ENCODE peak calls at places on chromosomes 4 and X, in six cellular contexts. O is lower lobe of right lung; Q is spleen; Y is cardiac muscle cell; N is right cardiac atrium; T is CD8-positive, alpha-beta memory T cell. K is an unnamed sample.

GRCh38 chrX:154123241-154124219 is 20.5 kb upstream of the OPN1LW start:
- DNase-seq in O (peak; percentile 76), Q (peak; percentile 88), Y (peak; percentile 21), N (peak; percentile 44), T (peak; percentile 44), K (no peak)

GRCh38 chr4:104868942-104869341 is 277.7 kb upstream of the TET2 start:
- DNase-seq in O (no peak), Q (no peak), Y (no peak), N (no peak), T (no peak), K (no peak)

GRCh38 chr4:80305466-80305865 is 30.1 kb upstream of the CFAP299 start:
- DNase-seq in O (no peak), Q (no peak), Y (no peak), N (no peak), T (no peak), K (no peak)

GRCh38 chrX:36867143-36867542 is 141.0 kb upstream of the FAM47C start:
- DNase-seq in O (no peak), Q (no peak), Y (peak; percentile 27), N (no peak), T (no peak), K (no peak)

GRCh38 chrX:13077168-13077567 is 32.7 kb upstream of the FAM9C start:
- DNase-seq in O (no peak), Q (no peak), Y (no peak), N (no peak), T (no peak), K (no peak)

GRCh38 chr4:116323606-116324005 is 761.8 kb downstream of the TRAM1L1 start:
- DNase-seq in O (no peak), Q (peak; percentile 25), Y (no peak), N (no peak), T (no peak), K (no peak)

GRCh38 chrX:119826399-119826959 is 26.3 kb downstream of the UPF3B start:
- DNase-seq in O (no peak), Q (no peak), Y (peak; percentile 28), N (no peak), T (no peak), K (no peak)

GRCh38 chrX:101564651-101565050 is 14.3 kb downstream of the ARMCX1 start:
- DNase-seq in O (no peak), Q (no peak), Y (no peak), N (no peak), T (no peak), K (no peak)

GRCh38 chr4:185470503-185471195 is 884 bp downstream of the CCDC110 start:
- DNase-seq in O (peak; percentile 79), Q (peak; percentile 90), Y (peak; percentile 40), N (peak; percentile 62), T (peak; percentile 57), K (no peak)

GRCh38 chr4:125187221-125187620 is 127.5 kb upstream of the FAT4 start:
- DNase-seq in O (no peak), Q (no peak), Y (peak; percentile 42), N (no peak), T (no peak), K (no peak)

GRCh38 chr4:146398896-146399443 is 122.8 kb downstream of the SLC10A7 start:
- DNase-seq in O (no peak), Q (no peak), Y (no peak), N (no peak), T (no peak), K (no peak)

GRCh38 chrX:39399387-39399786 is 598.1 kb downstream of the MID1IP1 start:
- DNase-seq in O (no peak), Q (no peak), Y (no peak), N (no peak), T (no peak), K (no peak)

GRCh38 chrX:105533951-105534350 is 288.4 kb upstream of the NRK start:
- DNase-seq in O (no peak), Q (no peak), Y (peak; percentile 6), N (no peak), T (no peak), K (no peak)

GRCh38 chr4:81052119-81053068 is 21.9 kb downstream of the BMP3 start:
- DNase-seq in O (peak; percentile 63), Q (no peak), Y (peak; percentile 76), N (peak; percentile 42), T (peak; percentile 21), K (no peak)

GRCh38 chr4:155249036-155249566 is 40.7 kb downstream of the NPY2R start:
- DNase-seq in O (no peak), Q (no peak), Y (no peak), N (no peak), T (no peak), K (no peak)

GRCh38 chr4:150328496-150328895 is 250.3 kb downstream of the DCLK2 start:
- DNase-seq in O (no peak), Q (no peak), Y (no peak), N (no peak), T (no peak), K (no peak)

GRCh38 chrX:6917666-6918065 is 229.8 kb upstream of the STS start:
- DNase-seq in O (no peak), Q (no peak), Y (no peak), N (no peak), T (no peak), K (no peak)

DNA sequence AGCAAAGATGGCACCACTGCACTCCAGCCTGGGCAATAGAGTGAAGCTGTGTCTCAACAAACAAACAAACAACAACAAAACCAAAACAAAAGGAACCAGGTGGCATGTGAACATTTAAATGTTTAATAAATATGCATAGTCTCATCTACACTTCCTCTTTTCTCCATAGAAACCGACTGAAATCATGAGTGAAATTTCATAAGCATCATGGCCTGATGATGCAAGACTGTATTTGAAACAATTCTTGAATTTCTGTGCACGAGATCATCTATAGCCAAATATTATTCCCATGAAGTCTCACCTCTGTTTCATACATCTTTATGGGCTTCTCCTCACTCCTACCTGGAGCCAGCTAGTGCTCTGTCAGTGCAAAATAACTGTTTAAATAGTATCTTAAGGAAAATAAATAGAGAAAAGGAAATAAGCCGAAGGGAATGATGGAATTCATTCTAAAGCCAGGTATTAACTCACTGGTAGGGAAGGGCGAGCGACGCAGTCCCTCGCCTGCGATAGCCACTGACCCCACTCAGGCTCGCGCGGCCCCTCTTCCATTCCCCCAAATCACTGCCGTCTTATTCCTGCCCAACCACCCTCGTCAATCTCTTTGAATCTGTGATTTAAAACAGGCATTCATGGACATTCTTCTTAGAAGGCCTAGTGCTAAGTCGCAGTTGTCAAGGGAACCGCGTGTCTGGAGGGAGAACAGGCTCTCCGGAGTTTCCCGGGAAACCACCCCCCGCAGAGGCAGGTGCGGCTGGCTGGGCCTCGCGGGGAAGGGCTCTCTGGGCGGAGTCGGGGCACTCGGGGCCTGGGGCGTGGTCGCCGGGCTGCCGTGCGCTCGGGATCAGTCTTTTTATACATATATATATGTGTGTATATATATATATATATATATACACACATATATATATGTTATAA is 52.4 kb upstream of the TRIM2 start:
- DNase-seq in O (peak; percentile 87), Q (no peak), Y (peak; percentile 66), N (no peak), T (no peak), K (no peak)
- H3K27ac ChIP-seq in O (no peak overlapping the region), Q (peak overlapping the region; percentile 84), Y (no peak overlapping the region), N (no peak overlapping the region), T (no peak overlapping the region), K (no peak overlapping the region)

DNA sequence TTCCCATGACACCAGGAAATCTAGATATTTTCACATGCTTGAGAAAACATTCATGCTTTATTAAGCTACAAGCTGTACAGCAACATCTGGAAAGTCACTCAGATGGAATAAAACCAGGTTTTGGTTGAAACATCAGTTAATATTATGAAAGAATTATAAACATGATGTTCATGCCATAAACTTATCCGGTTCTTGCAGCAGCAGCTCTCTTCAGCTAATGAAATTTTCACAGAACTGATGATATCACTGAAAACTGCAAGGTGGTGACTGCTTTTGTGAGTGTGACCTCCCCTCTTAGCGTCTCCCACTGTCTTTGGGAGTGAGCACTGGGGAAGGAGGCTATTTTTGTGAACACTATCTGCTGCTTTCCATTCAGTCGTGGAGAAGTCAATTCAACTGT is 56.9 kb downstream of the ARHGAP10 start:
- DNase-seq in O (no peak), Q (no peak), Y (no peak), N (no peak), T (no peak), K (no peak)
- H3K4me1 ChIP-seq in O (peaks cover 46% of the 10 kb centered on the region), Q (peaks cover 4% of the 10 kb centered on the region), Y (peaks cover 41% of the 10 kb centered on the region), N (peaks cover 16% of the 10 kb centered on the region), T (peaks cover 11% of the 10 kb centered on the region), K (peaks cover 67% of the 10 kb centered on the region)

GRCh38 chrX:116194649-116195048 is 24.1 kb downstream of the AGTR2 start:
- DNase-seq in O (no peak), Q (no peak), Y (no peak), N (no peak), T (no peak), K (no peak)
- H3K27me3 ChIP-seq in O (no peaks in the 10 kb centered on the region), Q (no peaks in the 10 kb centered on the region), Y (no peaks in the 10 kb centered on the region), N (no peaks in the 10 kb centered on the region), T (no peaks in the 10 kb centered on the region), K (no peaks in the 10 kb centered on the region)

GRCh38 chr4:54101190-54102041 is 1.5 kb downstream of the GSX2 start:
- DNase-seq in O (no peak), Q (no peak), Y (no peak), N (no peak), T (no peak), K (no peak)
- H3K27ac ChIP-seq in O (no peak overlapping the region), Q (no peak overlapping the region), Y (no peak overlapping the region), N (no peak overlapping the region), T (no peak overlapping the region), K (no peak overlapping the region)

GRCh38 chr4:24560770-24561415 is 23.5 kb downstream of the DHX15 start:
- DNase-seq in O (no peak), Q (no peak), Y (peak; percentile 36), N (no peak), T (no peak), K (no peak)

GRCh38 chr4:24557036-24558022 is 27.0 kb downstream of the DHX15 start:
- DNase-seq in O (no peak), Q (no peak), Y (peak; percentile 48), N (no peak), T (no peak), K (no peak)

GRCh38 chr4:24561438-24562139 is 22.8 kb downstream of the DHX15 start:
- DNase-seq in O (no peak), Q (no peak), Y (no peak), N (no peak), T (no peak), K (no peak)

GRCh38 chr4:24559032-24559821 is 25.1 kb downstream of the DHX15 start:
- DNase-seq in O (no peak), Q (no peak), Y (no peak), N (no peak), T (no peak), K (no peak)

DNA sequence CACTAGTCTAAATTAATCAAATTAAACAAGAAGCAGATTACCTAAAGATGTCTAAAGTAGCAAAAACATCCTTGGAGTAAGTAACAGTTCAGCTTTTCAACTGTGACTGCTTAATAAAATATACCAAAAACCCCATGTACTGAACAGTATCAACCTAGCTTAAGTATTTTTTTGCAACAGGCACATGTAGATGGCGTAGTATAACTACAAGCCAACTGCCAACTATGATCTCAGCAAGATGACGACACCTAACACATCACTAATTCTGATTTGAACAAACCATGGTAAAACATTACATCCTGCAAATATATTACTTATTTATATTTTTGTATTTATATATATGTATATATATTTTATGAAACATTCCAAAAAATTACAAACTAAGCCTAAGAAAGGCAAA is 24.5 kb downstream of the DHX15 start:
- DNase-seq in O (no peak), Q (no peak), Y (peak; percentile 62), N (no peak), T (no peak), K (no peak)
- H3K4me1 ChIP-seq in O (peaks cover 30% of the 10 kb centered on the region), Q (peaks cover 41% of the 10 kb centered on the region), Y (peaks cover 16% of the 10 kb centered on the region), N (peaks cover 4% of the 10 kb centered on the region), T (peaks cover 44% of the 10 kb centered on the region), K (peaks cover 47% of the 10 kb centered on the region)